ENCODE peak calls at places on chromosomes 1 and 21, in six cellular contexts. Z is SK-N-SH, X is K562, U is GM12878, D is H1, I is HepG2. S is an unnamed sample.

GRCh38 chr1:50975436-50975835 is 5.4 kb downstream of the CDKN2C start:
- DNase-seq in Z (no peak), X (no peak), U (no peak), D (no peak), I (no peak), S (no peak)

GRCh38 chr1:202045699-202046098 is 35.3 kb downstream of the ELF3 start:
- DNase-seq in Z (no peak), X (peak; percentile 8), U (no peak), D (no peak), I (no peak), S (no peak)

GRCh38 chr1:36174716-36175115 is 18.8 kb downstream of the MAP7D1 start:
- DNase-seq in Z (no peak), X (no peak), U (no peak), D (no peak), I (no peak), S (no peak)

GRCh38 chr1:234170622-234171021 is 202.6 kb upstream of the COA6 start:
- DNase-seq in Z (no peak), X (no peak), U (no peak), D (no peak), I (no peak), S (no peak)

GRCh38 chr21:41684381-41685245 is 82.2 kb downstream of the RIPK4 start:
- DNase-seq in Z (no peak), X (no peak), U (no peak), D (no peak), I (peak; percentile 24), S (no peak)

GRCh38 chr1:85334962-85335361 is 58.5 kb upstream of the BCL10 start:
- DNase-seq in Z (no peak), X (no peak), U (no peak), D (no peak), I (no peak), S (no peak)

GRCh38 chr1:100034465-100034864 is 64.7 kb downstream of the SLC35A3 start:
- DNase-seq in Z (peak; percentile 68), X (peak; percentile 60), U (no peak), D (no peak), I (peak; percentile 41), S (no peak)

GRCh38 chr1:84582802-84583587 is 8.8 kb upstream of the CTBS start:
- DNase-seq in Z (peak; percentile 46), X (peak; percentile 64), U (no peak), D (no peak), I (peak; percentile 37), S (no peak)

GRCh38 chr21:45405819-45406762 is 1.1 kb downstream of the COL18A1 start:
- DNase-seq in Z (peak; percentile 65), X (no peak), U (no peak), D (no peak), I (peak; percentile 45), S (no peak)

GRCh38 chr1:30908886-30909777 is 574 bp upstream of the SDC3 start:
- DNase-seq in Z (no peak), X (peak; percentile 51), U (no peak), D (peak; percentile 56), I (no peak), S (no peak)

GRCh38 chr1:58574816-58575215 is 2.2 kb downstream of the TACSTD2 start:
- DNase-seq in Z (no peak), X (no peak), U (no peak), D (peak; percentile 1), I (no peak), S (no peak)

GRCh38 chr1:58572691-58573090 is 4.4 kb downstream of the TACSTD2 start:
- DNase-seq in Z (no peak), X (no peak), U (no peak), D (peak; percentile 40), I (no peak), S (no peak)

GRCh38 chr1:58575831-58576726 is 973 bp downstream of the TACSTD2 start:
- DNase-seq in Z (no peak), X (no peak), U (no peak), D (no peak), I (no peak), S (no peak)

GRCh38 chr1:58573138-58573537 is 3.9 kb downstream of the TACSTD2 start:
- DNase-seq in Z (no peak), X (no peak), U (no peak), D (no peak), I (no peak), S (no peak)

DNA sequence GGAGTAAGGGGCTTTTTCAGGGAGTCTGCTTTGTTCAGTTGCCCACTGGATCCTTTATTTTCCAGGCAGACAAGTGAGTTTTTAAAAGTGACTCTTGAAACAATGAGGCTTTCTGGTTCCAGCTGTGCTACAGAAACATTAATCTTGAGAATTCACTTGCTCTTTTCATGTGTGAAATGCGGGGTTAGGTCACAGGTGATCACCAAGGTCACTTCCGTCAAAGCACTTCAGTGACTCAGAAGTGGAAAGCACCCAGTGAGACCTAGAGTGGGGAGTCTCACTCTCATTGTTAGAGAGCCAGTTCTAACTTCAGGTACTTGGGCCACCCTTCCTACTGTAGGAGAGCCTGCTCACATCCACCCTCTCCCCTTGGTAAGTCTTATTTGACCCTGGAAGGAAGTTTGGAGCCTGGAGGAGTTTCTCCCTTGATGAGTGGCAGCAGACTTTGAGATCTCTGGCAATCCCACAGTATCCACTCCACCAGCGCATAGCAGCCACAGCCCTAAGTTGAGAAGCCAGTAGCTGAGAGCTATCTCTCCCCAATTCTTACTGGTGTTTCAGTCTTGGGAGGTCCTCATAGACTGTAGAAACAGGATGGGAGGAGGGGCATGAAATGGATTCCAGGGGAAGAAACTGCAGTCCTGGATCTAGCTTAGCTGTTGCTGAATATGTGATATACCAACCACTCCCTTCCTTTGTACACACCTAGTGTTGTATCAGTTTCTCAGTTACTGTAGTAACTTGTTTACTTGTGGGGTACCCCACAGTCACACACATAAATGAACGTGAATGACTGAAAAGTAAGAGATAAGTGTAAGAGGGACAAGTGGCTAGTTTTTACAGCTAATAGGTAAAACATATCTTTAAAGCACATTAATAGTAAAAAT is 3.1 kb downstream of the TACSTD2 start:
- DNase-seq in Z (no peak), X (no peak), U (peak; percentile 93), D (peak; percentile 41), I (peak; percentile 24), S (no peak)
- TF ChIP-seq JUND in Z (no peak), X (no peak), U (peak; percentile 95), D (no peak), I (no peak), S (no peak)

DNA sequence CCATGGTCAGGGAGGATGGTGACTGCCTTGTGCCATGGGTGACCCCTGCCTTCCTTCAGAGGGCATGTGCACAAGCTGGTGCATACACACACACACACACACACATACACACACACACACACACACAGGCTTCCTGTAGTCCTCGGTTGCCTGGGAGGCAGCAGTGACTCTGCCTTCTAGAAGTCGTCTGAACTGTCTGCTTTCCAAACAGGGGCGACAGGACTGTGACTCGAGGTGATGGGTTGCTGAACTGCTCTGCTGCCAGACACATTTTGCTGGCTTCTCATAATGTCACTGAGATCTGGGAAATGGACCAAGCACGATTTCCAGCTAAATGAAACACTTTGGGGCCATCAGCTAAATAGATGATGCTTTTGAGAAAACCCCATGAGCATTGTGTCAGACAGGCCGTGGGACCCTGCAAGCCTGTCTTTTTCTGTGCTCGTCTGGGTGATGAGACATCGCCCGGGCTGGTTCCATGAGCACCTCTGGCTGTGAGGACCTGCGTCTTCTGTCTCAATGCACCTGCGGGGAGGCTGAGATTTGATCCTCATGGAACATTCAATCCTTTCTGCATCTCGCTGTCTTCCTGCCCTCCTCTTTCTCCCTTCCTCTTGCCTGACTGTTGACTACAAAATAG is 436.7 kb downstream of the CAMTA1 start:
- DNase-seq in Z (no peak), X (no peak), U (no peak), D (no peak), I (no peak), S (no peak)
- TF ChIP-seq YY1 in Z (no peak), X (no peak), U (no peak), D (no peak), I (no peak), S (no peak)

DNA sequence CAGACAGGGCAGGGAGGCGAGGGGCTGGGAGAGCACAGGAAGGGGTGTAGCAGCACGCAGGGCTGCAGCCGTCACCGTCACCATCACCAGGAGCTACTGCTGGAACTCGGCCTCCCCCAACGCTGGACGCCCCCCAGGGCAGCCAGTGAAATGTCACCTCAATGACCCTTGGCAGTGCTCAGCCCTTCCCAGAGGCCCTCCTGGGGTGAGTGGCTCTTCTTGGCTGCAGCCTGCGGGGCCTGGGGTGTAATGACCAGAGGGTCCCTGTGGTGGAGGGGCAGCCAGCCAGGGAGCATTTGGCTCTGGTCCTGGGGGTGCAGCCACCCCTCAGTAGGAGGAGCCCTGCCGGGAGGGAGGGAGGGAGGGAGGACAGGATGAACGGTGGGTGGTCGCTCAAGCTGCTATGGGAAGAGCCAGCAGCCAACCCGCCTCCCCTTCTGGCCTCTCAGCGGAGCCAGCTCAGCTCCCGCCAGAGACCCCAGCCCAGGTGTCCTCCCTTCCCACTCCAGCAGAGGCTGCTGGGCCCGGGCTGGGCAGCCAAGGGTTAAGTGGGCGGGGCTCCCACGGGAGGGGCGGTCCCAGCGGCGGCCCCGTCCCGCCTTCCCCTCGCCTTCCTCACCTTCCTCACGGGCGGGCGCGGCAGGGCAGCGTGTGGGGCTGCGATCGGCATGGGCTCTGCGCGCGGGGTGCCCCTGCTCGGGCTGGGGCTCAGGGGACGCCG is 9.1 kb upstream of the PLCH2 start:
- DNase-seq in Z (peak; percentile 91), X (peak; percentile 86), U (no peak), D (peak; percentile 86), I (no peak), S (no peak)
- TF ChIP-seq JUND in Z (no peak), X (no peak), U (no peak), D (no peak), I (no peak), S (no peak)

GRCh38 chr1:2429780-2430591 is 17.6 kb upstream of the PEX10 start:
- DNase-seq in Z (no peak), X (peak; percentile 57), U (no peak), D (no peak), I (no peak), S (no peak)
- TF ChIP-seq YY1 in Z (no peak), X (no peak), U (no peak), D (no peak), I (no peak), S (no peak)

GRCh38 chr21:46538262-46538661 is 66.6 kb downstream of the S100B start:
- DNase-seq in Z (no peak), X (no peak), U (no peak), D (no peak), I (no peak), S (no peak)

GRCh38 chr21:46538851-46539666 is 65.8 kb downstream of the S100B start:
- DNase-seq in Z (no peak), X (no peak), U (no peak), D (peak; percentile 37), I (no peak), S (no peak)

GRCh38 chr21:46543306-46543705 is 61.6 kb downstream of the S100B start:
- DNase-seq in Z (peak; percentile 18), X (no peak), U (no peak), D (no peak), I (no peak), S (no peak)

GRCh38 chr21:46542588-46543092 is 62.2 kb downstream of the S100B start:
- DNase-seq in Z (peak; percentile 14), X (no peak), U (no peak), D (no peak), I (no peak), S (no peak)

DNA sequence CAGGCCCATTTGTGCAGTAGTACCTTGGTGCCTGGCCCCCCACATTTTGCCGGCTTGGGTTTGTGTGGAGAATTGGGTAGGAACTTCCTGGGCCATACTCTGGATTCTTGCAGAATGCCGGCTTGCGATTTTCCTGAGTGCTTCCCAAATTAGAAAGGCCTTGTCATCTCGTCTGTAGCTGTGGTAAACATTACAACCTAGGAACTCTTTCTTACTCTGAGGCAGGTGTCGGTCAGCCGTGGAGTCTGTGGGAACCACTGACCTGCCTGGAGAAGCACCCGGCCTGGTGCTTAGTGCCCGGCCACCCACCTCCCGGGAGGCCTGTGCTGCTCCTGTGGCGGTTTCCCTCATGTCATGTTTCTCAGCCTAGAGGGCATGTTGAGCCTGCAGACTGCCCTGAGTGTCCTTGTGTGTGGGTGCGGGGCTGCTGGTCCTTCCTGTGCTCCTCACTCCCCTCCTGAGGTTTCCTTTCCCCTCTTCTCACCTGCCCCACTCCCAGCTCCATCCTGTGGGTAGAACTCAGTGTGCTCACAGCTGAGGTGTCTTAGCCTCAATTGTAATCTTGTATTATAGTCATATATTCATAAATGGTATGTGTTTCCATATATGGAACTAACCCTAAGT is 64.7 kb downstream of the S100B start:
- DNase-seq in Z (no peak), X (no peak), U (no peak), D (no peak), I (no peak), S (no peak)
- TF ChIP-seq JUND in Z (no peak), X (no peak), U (no peak), D (no peak), I (no peak), S (no peak)

S was measured in HCT116.